ENCODE peak calls at places on chromosomes 2 and 18, in four cellular contexts. F is renal cortical epithelial cell, O is aorta, P is C1 segment of cervical spinal cord. D is an unnamed sample.

GRCh38 chr18:57747809-57748680 is 55.1 kb downstream of the ATP8B1 start:
- DNase-seq in O (no peak), F (no peak), P (no peak), D (no peak)

GRCh38 chr2:101574622-101575021 is 99.7 kb upstream of the RFX8 start:
- DNase-seq in F (no peak), O (no peak), P (no peak), D (no peak)

GRCh38 chr2:226435146-226435545 is 364.5 kb downstream of the IRS1 start:
- DNase-seq in F (peak), O (no peak), P (no peak), D (no peak)

GRCh38 chr18:46466236-46467160 is 190.5 kb downstream of the LOXHD1 start:
- DNase-seq in F (peak), O (no peak), P (no peak), D (no peak)

GRCh38 chr18:34880403-34880802 is 160.8 kb upstream of the MAPRE2 start:
- DNase-seq in P (no peak), O (no peak), F (no peak), D (no peak)

GRCh38 chr2:26772064-26773001 is 8.2 kb downstream of the SLC35F6 start:
- DNase-seq in O (peak), P (peak), F (peak), D (peak)

GRCh38 chr2:53040536-53041229 is 726.9 kb upstream of the CHAC2 start:
- DNase-seq in O (no peak), P (no peak), F (no peak), D (no peak)

GRCh38 chr2:67871696-67872320 is 191.0 kb downstream of the C1D start:
- DNase-seq in P (no peak), F (peak), O (peak), D (no peak)

GRCh38 chr2:86062043-86062442 is 43.6 kb downstream of the POLR1A start:
- DNase-seq in F (peak), O (no peak), P (no peak), D (no peak)

GRCh38 chr2:174332607-174333001 is 2.1 kb upstream of the SP9 start:
- DNase-seq in O (no peak), F (no peak), P (no peak), D (no peak)